ENCODE peak calls at places on chromosomes 4 and X, in four cellular contexts. I is astrocyte, N is mammary epithelial cell, A is neural progenitor cell. X is an unnamed sample.
A peak's percentile ranks its signal among the peaks of the same experiment; 100 is the strongest.

GRCh38 chrX:439719-440118 is 53.0 kb upstream of the PPP2R3B start:
- DNase-seq in I (no peak), A (no peak), N (no peak), X (no peak)

GRCh38 chr4:119659576-119659975 is 31.0 kb upstream of the PDE5A start:
- DNase-seq in I (peak; percentile 91), A (no peak), N (no peak), X (peak; percentile 30)

GRCh38 chr4:89829470-89830138 is 7.4 kb downstream of the SNCA start:
- DNase-seq in N (peak; percentile 86), I (peak; percentile 30), A (no peak), X (no peak)

GRCh38 chr4:15402974-15403373 is 24.9 kb upstream of the C1QTNF7 start:
- DNase-seq in A (no peak), N (no peak), I (no peak), X (peak; percentile 20)

GRCh38 chrX:154457491-154458115 is 478 bp upstream of the PLXNA3 start:
- DNase-seq in A (peak; percentile 71), I (no peak), N (peak; percentile 58), X (peak; percentile 52)

GRCh38 chr4:140302151-140302859 is 71.1 kb upstream of the SCOC start:
- DNase-seq in N (no peak), A (no peak), I (no peak), X (no peak)

GRCh38 chrX:121931567-121931966 is 884.2 kb downstream of the GLUD2 start:
- DNase-seq in N (no peak), A (no peak), I (no peak), X (no peak)

GRCh38 chr4:170109586-170110289 is 20.0 kb upstream of the AADAT start:
- DNase-seq in N (peak; percentile 20), A (peak; percentile 41), I (peak; percentile 40), X (peak; percentile 84)

GRCh38 chrX:46244451-46244850 is 300.8 kb downstream of the ZNF674 start:
- DNase-seq in I (peak; percentile 65), A (no peak), N (no peak), X (peak; percentile 7)

GRCh38 chr4:106264331-106264728 is 51.7 kb downstream of the TBCK start:
- DNase-seq in A (no peak), I (no peak), N (no peak), X (no peak)

GRCh38 chr4:8775121-8775520 is 96.5 kb downstream of the HMX1 start:
- DNase-seq in N (no peak), A (no peak), I (no peak), X (no peak)

GRCh38 chr4:73822389-73822788 is 14.1 kb upstream of the CXCL6 start:
- DNase-seq in A (no peak), N (peak; percentile 78), I (peak; percentile 22), X (peak; percentile 46)

GRCh38 chr4:1241936-1242505 is 6.9 kb downstream of the CTBP1 start:
- DNase-seq in N (no peak), A (no peak), I (no peak), X (no peak)

GRCh38 chr4:66562276-66562806 is 892.1 kb upstream of the EPHA5 start:
- DNase-seq in I (peak; percentile 86), N (peak; percentile 79), A (no peak), X (no peak)

GRCh38 chr4:177607111-177607573 is 164.9 kb upstream of the AGA start:
- DNase-seq in A (no peak), N (no peak), I (no peak), X (no peak)

GRCh38 chr4:4356106-4357041 is 30.5 kb upstream of the NSG1 start:
- DNase-seq in A (no peak), N (no peak), I (no peak), X (no peak)

GRCh38 chr4:166091146-166091545 is 218.1 kb downstream of the TLL1 start:
- DNase-seq in I (no peak), A (no peak), N (no peak), X (no peak)

GRCh38 chr4:170497105-170497504 is 407.3 kb upstream of the AADAT start:
- DNase-seq in A (peak; percentile 6), I (no peak), N (peak; percentile 9), X (peak; percentile 13)

GRCh38 chr4:5444918-5445517 is 263.3 kb downstream of the EVC2 start:
- DNase-seq in I (no peak), A (no peak), N (no peak), X (no peak)

GRCh38 chrX:64352084-64352483 is 43.2 kb downstream of the MTMR8 start:
- DNase-seq in I (no peak), N (no peak), A (no peak), X (no peak)

GRCh38 chr4:188975271-188975670 is 836.0 kb downstream of the TRIML1 start:
- DNase-seq in N (no peak), A (no peak), I (no peak), X (no peak)

GRCh38 chr4:3009422-3009821 is 46.1 kb downstream of the GRK4 start:
- DNase-seq in A (peak; percentile 65), N (peak; percentile 65), I (peak; percentile 4), X (peak; percentile 68)

GRCh38 chr4:30838346-30838745 is 118.2 kb downstream of the PCDH7 start:
- DNase-seq in N (no peak), A (peak; percentile 51), I (no peak), X (no peak)

GRCh38 chr4:30836231-30836630 is 116.1 kb downstream of the PCDH7 start:
- DNase-seq in A (no peak), I (peak; percentile 55), N (no peak), X (no peak)

GRCh38 chr4:30835044-30835443 is 114.9 kb downstream of the PCDH7 start:
- DNase-seq in I (no peak), N (no peak), A (no peak), X (no peak)

GRCh38 chr4:30839583-30840520 is 119.7 kb downstream of the PCDH7 start:
- DNase-seq in N (peak; percentile 60), I (peak; percentile 98), A (no peak), X (no peak)

GRCh38 chr4:30837131-30837539 is 117.0 kb downstream of the PCDH7 start:
- DNase-seq in I (peak; percentile 84), N (no peak), A (peak; percentile 67), X (no peak)
- H3K4me1 ChIP-seq in I (peaks cover 28% of the 10 kb centered on the region), N (peaks cover 7% of the 10 kb centered on the region), A (peaks cover 24% of the 10 kb centered on the region), X (no peaks in the 10 kb centered on the region)

GRCh38 chr4:153222790-153223417 is 18.7 kb downstream of the TRIM2 start:
- DNase-seq in N (peak; percentile 41), I (no peak), A (peak; percentile 70), X (peak; percentile 83)
- TF ChIP-seq EZH2 in N (no peak), I (no peak), A (no peak), X (no peak)

GRCh38 chr4:82360298-82361177 is 13.3 kb downstream of the HNRNPD start:
- DNase-seq in A (peak; percentile 67), N (peak; percentile 20), I (peak; percentile 14), X (peak; percentile 61)

GRCh38 chr4:82363896-82364487 is 9.8 kb downstream of the HNRNPD start:
- DNase-seq in A (no peak), N (no peak), I (no peak), X (no peak)

GRCh38 chr4:82358773-82359324 is 14.9 kb downstream of the HNRNPD start:
- DNase-seq in N (no peak), I (no peak), A (no peak), X (no peak)

GRCh38 chr4:82357640-82358039 is 16.2 kb downstream of the HNRNPD start:
- DNase-seq in I (no peak), N (no peak), A (no peak), X (no peak)

DNA sequence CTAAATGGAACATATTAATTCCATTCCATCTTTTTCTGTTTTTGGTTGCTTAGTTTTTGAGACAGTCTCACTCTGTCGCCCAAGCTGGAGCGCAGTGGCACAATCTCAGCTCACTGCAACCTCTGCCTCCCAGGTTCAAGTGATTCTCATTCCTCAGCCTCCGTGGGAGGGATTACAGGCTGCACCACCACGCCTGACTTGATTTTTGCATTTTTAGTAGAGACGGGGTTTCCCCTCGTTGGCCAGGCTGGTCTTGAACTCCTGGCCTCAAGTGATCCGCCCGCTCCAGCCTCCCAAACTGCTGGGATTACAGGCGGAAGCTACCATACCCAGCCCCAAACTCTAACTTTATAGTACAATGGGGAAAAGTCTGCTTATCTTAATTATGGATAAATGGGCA is 11.2 kb downstream of the HNRNPD start:
- DNase-seq in N (no peak), A (no peak), I (no peak), X (no peak)
- H3K4me2 ChIP-seq in N (no peak overlapping the region), A (peak overlapping the region; percentile 8), I (peak overlapping the region; percentile 32), X (no peak overlapping the region)

DNA sequence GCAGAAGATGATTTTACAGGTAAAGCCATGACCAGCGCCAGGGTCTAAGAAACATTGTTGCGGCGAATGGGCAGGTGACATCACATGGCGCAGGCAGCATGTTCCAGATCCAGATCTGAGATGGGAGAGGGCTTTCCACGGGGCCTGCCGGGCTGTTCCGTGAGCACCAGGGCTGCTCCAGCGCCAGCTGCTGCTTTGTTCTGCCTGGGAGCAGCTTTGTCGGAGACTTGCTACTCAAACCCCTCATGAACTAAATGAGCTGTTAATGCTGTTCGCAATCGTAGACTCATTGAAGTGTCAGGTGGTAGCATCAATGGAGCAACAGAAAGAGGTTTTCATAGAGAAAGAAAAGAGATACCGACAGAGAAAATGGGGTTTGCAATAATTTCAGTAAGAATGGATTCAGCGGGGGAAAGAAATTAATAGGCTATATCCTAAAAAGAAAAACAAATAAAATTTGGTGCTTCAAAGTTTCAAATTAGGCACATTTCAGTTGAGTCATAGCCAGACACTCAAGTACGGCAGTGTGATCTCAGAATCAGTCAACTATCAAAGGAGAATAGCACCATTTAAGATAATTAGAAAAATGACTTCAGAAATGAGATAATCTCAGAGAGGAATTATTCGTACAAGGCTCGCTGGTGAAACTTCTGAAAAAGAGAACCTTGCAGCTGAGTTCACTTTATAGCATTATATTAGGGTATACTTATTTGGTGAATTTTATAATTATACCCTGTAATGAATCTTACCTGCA is 23.9 kb downstream of the SORBS2 start:
- DNase-seq in A (peak; percentile 63), N (no peak), I (no peak), X (no peak)
- H3K4me1 ChIP-seq in A (peaks cover 23% of the 10 kb centered on the region), N (peaks cover 9% of the 10 kb centered on the region), I (peaks cover 11% of the 10 kb centered on the region), X (peaks cover 13% of the 10 kb centered on the region)

GRCh38 chr4:108170729-108171540 is 2.2 kb upstream of the LEF1 start:
- DNase-seq in N (no peak), A (peak; percentile 70), I (no peak), X (no peak)

GRCh38 chr4:108171541-108172230 is 3.0 kb upstream of the LEF1 start:
- DNase-seq in I (no peak), A (peak; percentile 65), N (no peak), X (no peak)

GRCh38 chr4:108168213-108168671 is 490 bp downstream of the LEF1 start:
- DNase-seq in A (no peak), N (no peak), I (peak; percentile 16), X (peak; percentile 45)

GRCh38 chr4:108168672-108169562 is at the start of gene LEF1:
- DNase-seq in A (peak; percentile 93), N (peak; percentile 67), I (peak; percentile 34), X (peak; percentile 51)

DNA sequence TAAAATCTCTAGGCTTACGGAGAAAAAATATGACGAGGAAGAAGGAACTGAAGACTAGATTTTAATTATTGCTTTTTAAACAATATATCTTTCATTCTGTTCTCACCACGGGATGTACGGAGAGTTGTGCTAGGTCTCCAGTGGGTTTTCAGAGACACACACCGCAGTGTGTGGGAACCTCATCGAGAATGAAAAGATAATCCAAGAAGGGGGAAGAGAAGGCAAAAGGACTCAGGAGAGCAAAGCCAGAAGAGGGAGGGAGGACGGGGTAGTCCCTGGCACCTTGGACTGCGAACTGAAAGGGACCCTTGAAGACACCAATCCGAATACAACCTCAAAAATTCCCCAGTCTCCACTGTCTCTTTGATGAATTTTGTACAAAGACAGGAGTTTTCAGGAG is 907 bp upstream of the LEF1 start:
- DNase-seq in I (no peak), N (no peak), A (no peak), X (no peak)
- TF ChIP-seq EZH2 in I (peak; percentile 53), N (no peak), A (no peak), X (no peak)

X was measured in GM23248.